ENCODE peak calls at places on chromosomes 4 and X, in ten cellular contexts. X, K, A, B, J, T, L, I, S and D are unnamed samples.
A peak's percentile ranks its signal among the peaks of the same experiment; 100 is the strongest.

GRCh38 chr4:176939445-176939844 is 146.7 kb upstream of the VEGFC start:
- DNase-seq in X (no peak), K (no peak), A (no peak), B (no peak), J (no peak), T (no peak), L (no peak), I (no peak), S (peak; percentile 81), D (no peak)

GRCh38 chr4:153448003-153448731 is 18.0 kb upstream of the TMEM131L start:
- DNase-seq in X (no peak), K (no peak), A (no peak), B (no peak), J (no peak), T (no peak), L (no peak), I (no peak), S (peak; percentile 81), D (no peak)

GRCh38 chrX:39955621-39956020 is 142.1 kb downstream of the BCOR start:
- DNase-seq in X (no peak), K (no peak), A (no peak), B (no peak), J (no peak), T (no peak), L (no peak), I (no peak), S (no peak), D (no peak)

GRCh38 chrX:39470588-39471155 is 627.1 kb downstream of the BCOR start:
- DNase-seq in X (peak; percentile 90), K (no peak), A (peak; percentile 88), B (no peak), J (no peak), T (no peak), L (peak; percentile 22), I (no peak), S (peak; percentile 45), D (no peak)

GRCh38 chr4:26326791-26327190 is 6.0 kb downstream of the RBPJ start:
- DNase-seq in X (no peak), K (no peak), A (no peak), B (no peak), J (no peak), T (no peak), L (no peak), I (no peak), S (peak; percentile 95), D (no peak)

GRCh38 chr4:74206088-74206826 is 48.3 kb downstream of the MTHFD2L start:
- DNase-seq in X (no peak), K (no peak), A (no peak), B (no peak), J (no peak), T (no peak), L (no peak), I (no peak), S (peak; percentile 55), D (no peak)

GRCh38 chr4:144696376-144696775 is 50.4 kb downstream of the HHIP start:
- DNase-seq in X (no peak), K (no peak), A (no peak), B (no peak), J (no peak), T (no peak), L (no peak), I (no peak), S (no peak), D (no peak)

GRCh38 chr4:39233114-39233513 is 50.8 kb downstream of the WDR19 start:
- DNase-seq in X (no peak), K (no peak), A (no peak), B (no peak), J (no peak), T (no peak), L (no peak), I (no peak), S (no peak), D (no peak)

GRCh38 chr4:3464349-3464905 is 1.3 kb downstream of the DOK7 start:
- DNase-seq in X (no peak), K (no peak), A (no peak), B (no peak), J (no peak), T (no peak), L (no peak), I (no peak), S (no peak), D (no peak)

GRCh38 chr4:3467601-3468031 is 4.5 kb downstream of the DOK7 start:
- DNase-seq in X (no peak), K (no peak), A (no peak), B (peak; percentile 11), J (no peak), T (no peak), L (no peak), I (no peak), S (no peak), D (no peak)

GRCh38 chr4:3466691-3467600 is 3.8 kb downstream of the DOK7 start:
- DNase-seq in X (no peak), K (no peak), A (no peak), B (peak; percentile 57), J (no peak), T (no peak), L (no peak), I (no peak), S (no peak), D (no peak)

GRCh38 chr4:3464911-3465697 is 2.0 kb downstream of the DOK7 start:
- DNase-seq in X (no peak), K (no peak), A (no peak), B (no peak), J (no peak), T (no peak), L (no peak), I (no peak), S (no peak), D (no peak)

DNA sequence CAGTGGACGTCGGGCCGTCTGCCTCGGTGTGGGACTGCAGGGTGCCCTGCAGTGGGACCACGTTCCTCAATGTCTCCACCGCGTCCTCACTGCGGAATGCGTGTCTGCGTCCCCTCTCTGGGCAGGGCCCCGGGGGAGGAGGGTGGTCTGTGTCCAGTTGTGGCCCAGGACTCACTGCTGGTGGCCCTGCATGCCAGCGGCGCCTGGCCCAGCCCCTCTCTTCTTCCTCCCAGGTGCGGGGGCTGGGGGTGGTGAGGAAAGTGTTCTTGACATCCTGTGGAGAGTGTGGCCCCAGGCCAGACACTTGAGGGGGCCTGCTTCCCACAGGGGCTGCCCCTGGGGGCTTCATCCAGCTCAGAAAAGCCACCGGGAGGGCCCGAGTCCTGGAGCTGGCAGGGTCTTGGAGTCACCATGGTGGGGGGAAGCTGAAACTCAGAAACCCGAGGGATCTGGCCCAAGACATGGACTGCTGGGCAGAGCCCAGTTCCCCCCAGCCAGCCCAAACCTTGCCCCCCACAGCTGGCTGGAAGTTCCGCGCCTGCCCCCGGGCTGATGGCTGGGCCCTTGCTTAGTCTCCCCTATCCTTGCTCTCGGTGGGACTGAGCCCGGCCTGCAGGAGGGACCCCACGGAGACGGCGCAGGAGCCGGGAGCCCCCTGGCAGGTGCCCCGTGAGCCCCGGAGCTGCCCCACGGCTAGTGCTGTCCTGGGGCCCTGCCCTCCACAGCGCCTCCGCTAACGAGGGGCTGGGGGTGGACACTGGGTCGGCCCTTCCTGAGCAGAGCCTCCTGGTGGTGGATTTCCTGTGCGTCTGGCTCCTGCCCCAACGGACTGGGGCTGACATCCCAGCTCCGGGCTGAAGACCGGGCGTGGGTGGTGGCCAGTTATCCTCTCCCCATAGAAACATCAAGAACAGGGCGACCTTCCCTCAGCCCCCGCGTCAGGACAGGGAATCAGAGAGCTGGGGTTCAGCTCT is 2.9 kb downstream of the DOK7 start:
- DNase-seq in X (no peak), K (no peak), A (no peak), B (peak; percentile 66), J (no peak), T (no peak), L (no peak), I (no peak), S (no peak), D (no peak)
- TF ChIP-seq POLR2A in X (no peak), K (no peak), A (no peak), B (no peak), J (no peak), T (no peak), L (no peak), I (no peak), S (no peak), D (no peak)

GRCh38 chr4:78174931-78175330 is 117.8 kb downstream of the FRAS1 start:
- DNase-seq in X (no peak), K (no peak), A (no peak), B (no peak), J (no peak), T (no peak), L (no peak), I (no peak), S (no peak), D (no peak)
- H3K4me1 ChIP-seq in X (peaks cover 22% of the 10 kb centered on the region), K (peaks cover 5% of the 10 kb centered on the region), A (no peaks in the 10 kb centered on the region), B (no peaks in the 10 kb centered on the region), J (no peaks in the 10 kb centered on the region), T (no peaks in the 10 kb centered on the region), L (peaks cover 6% of the 10 kb centered on the region), I (peaks cover 3% of the 10 kb centered on the region), S (no peaks in the 10 kb centered on the region), D (no peaks in the 10 kb centered on the region)

GRCh38 chrX:51336584-51336983 is 4.0 kb downstream of the NUDT10 start:
- DNase-seq in X (no peak), K (no peak), A (peak; percentile 27), B (no peak), J (no peak), T (peak; percentile 5), L (no peak), I (no peak), S (peak; percentile 40), D (no peak)

GRCh38 chrX:51332188-51332942 is at the start of gene NUDT10:
- DNase-seq in X (peak; percentile 74), K (peak; percentile 24), A (peak; percentile 65), B (peak; percentile 79), J (no peak), T (peak; percentile 7), L (peak; percentile 29), I (peak; percentile 59), S (peak; percentile 10), D (no peak)

DNA sequence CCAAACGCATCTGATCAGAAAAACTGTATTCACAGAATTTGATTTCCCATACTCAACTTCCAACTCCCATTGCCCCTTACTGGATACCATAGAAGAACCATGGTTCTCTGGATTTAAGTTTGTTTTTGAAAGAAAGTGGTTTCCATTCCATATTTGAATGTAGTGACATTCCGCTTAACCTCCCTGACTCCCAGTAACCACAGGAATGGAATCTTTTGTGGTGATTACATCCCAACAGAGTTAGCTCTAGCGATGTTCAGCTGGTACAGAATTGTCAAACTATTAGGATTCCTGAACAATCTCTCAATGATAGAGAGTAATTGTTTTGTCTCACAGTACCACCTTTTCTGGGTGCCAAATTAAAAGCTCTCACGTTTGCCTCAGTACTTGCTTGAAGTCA is 1.7 kb downstream of the NUDT10 start:
- DNase-seq in X (no peak), K (no peak), A (no peak), B (no peak), J (no peak), T (no peak), L (no peak), I (no peak), S (no peak), D (no peak)
- H3K4me3 ChIP-seq in X (no peak overlapping the region), K (no peak overlapping the region), A (no peak overlapping the region), B (peak overlapping the region; percentile 55), J (no peak overlapping the region), T (no peak overlapping the region), L (no peak overlapping the region), I (no peak overlapping the region), S (no peak overlapping the region), D (no peak overlapping the region)

DNA sequence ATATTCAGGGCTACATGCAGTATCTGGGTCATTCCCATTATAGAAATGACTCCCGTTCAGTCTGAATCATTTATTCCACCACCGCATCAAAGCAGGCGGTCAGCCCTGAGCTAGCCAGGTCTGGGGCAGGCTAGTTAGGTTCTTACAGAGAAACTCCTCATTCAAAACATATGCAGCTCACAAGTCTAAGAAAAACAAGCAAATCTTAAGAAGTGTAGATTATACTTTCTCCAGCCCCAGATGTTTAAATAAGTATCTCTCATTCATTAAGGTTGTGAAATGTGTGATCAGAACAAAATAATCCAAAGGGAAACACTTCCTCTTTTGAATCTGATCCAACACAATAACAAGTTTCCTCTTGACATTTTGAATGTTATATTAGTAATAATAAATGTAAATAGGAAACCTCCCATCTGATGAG is 441.9 kb downstream of the INPP4B start:
- DNase-seq in X (no peak), K (no peak), A (peak; percentile 24), B (no peak), J (no peak), T (no peak), L (no peak), I (peak; percentile 65), S (peak; percentile 72), D (no peak)
- TF ChIP-seq POLR2A in X (no peak), K (no peak), A (no peak), B (no peak), J (no peak), T (no peak), L (no peak), I (no peak), S (no peak), D (no peak)